ENCODE peak calls at places on chromosomes 4 and X, in five cellular contexts. K is trophoblast cell, P is H9, H is neuronal stem cell, F is HCT116. N is an unnamed sample.

GRCh38 chr4:37568494-37568893 is 117.7 kb downstream of the RELL1 start:
- DNase-seq in P (no peak), H (no peak), F (no peak), K (peak; percentile 40), N (no peak)

GRCh38 chr4:121330180-121330665 is 50.6 kb downstream of the QRFPR start:
- DNase-seq in P (no peak), F (no peak), K (no peak), H (no peak), N (no peak)

GRCh38 chr4:17646693-17647092 is 32.3 kb downstream of the MED28 start:
- DNase-seq in P (no peak), F (no peak), K (no peak), H (no peak), N (no peak)

GRCh38 chr4:22356996-22357596 is 158.8 kb downstream of the ADGRA3 start:
- DNase-seq in K (peak; percentile 7), H (no peak), F (no peak), P (no peak), N (peak; percentile 63)

GRCh38 chrX:22634751-22635150 is 362.0 kb downstream of the CBLL2 start:
- DNase-seq in F (no peak), P (no peak), K (peak; percentile 47), H (no peak), N (peak; percentile 25)

GRCh38 chr4:98728433-98728832 is 70.0 kb upstream of the TSPAN5 start:
- DNase-seq in H (no peak), F (no peak), K (peak; percentile 9), P (no peak), N (peak; percentile 46)

GRCh38 chr4:117326091-117326490 is 240.7 kb upstream of the TRAM1L1 start:
- DNase-seq in P (no peak), F (no peak), H (no peak), K (no peak), N (no peak)

GRCh38 chr4:70577220-70577927 is 14.7 kb upstream of the AMBN start:
- DNase-seq in K (no peak), P (no peak), H (no peak), F (no peak), N (no peak)

GRCh38 chr4:37693450-37694190 is 7.4 kb upstream of the RELL1 start:
- DNase-seq in K (peak; percentile 77), P (no peak), H (no peak), F (no peak), N (peak; percentile 61)

GRCh38 chrX:133335027-133335426 is 80.3 kb downstream of the GPC4 start:
- DNase-seq in K (peak; percentile 58), P (no peak), H (no peak), F (no peak), N (peak; percentile 68)

GRCh38 chrX:71067727-71068051 is 445 bp downstream of the SNX12 start:
- DNase-seq in F (no peak), H (no peak), K (peak; percentile 50), P (no peak), N (no peak)

GRCh38 chrX:139828830-139829229 is 104.0 kb downstream of the ATP11C start:
- DNase-seq in F (no peak), K (no peak), H (no peak), P (no peak), N (no peak)

GRCh38 chrX:139826065-139827044 is 106.5 kb downstream of the ATP11C start:
- DNase-seq in P (no peak), H (no peak), F (no peak), K (no peak), N (peak; percentile 30)

GRCh38 chrX:139825618-139826017 is 107.2 kb downstream of the ATP11C start:
- DNase-seq in P (no peak), H (no peak), F (no peak), K (no peak), N (no peak)

GRCh38 chrX:139831017-139831416 is 101.8 kb downstream of the ATP11C start:
- DNase-seq in P (no peak), F (no peak), K (no peak), H (no peak), N (no peak)

GRCh38 chrX:139828037-139828436 is 104.8 kb downstream of the ATP11C start:
- DNase-seq in H (no peak), P (no peak), K (no peak), F (no peak), N (no peak)
- H3K4me1 ChIP-seq in H (peaks cover 3% of the 10 kb centered on the region), P (peaks cover 10% of the 10 kb centered on the region), K (no peaks in the 10 kb centered on the region), F (peaks cover 4% of the 10 kb centered on the region), N (peaks cover 66% of the 10 kb centered on the region)

DNA sequence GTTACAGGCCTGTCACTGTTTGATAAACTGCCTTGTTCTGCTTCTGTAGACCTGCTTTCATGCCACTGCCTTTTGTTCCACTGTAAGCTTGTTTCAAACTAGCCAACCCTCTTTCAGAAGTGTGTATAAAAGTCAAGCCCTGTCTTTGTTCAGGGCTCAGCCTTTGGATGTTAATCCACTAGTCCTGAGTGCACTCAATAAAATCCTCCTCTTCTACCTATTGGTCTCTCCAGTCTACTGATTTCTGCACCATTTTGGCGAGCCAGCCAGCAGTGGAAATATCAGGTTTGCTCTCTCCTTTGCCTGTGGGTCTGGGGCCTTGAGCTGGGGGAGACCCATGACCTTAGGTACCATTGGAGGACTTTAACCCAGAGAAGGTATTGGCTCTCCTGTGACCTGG is 901.6 kb upstream of the NDST4 start:
- DNase-seq in H (no peak), F (no peak), K (no peak), P (no peak), N (no peak)
- H3K9me3 ChIP-seq in H (peaks cover 34% of the 10 kb centered on the region), F (peaks cover 10% of the 10 kb centered on the region), K (peaks cover 13% of the 10 kb centered on the region), P (peaks cover 46% of the 10 kb centered on the region), N (peaks cover 27% of the 10 kb centered on the region)

GRCh38 chrX:154804564-154804956 is 725 bp downstream of the MPP1 start:
- DNase-seq in F (no peak), K (peak; percentile 52), P (no peak), H (no peak), N (no peak)

GRCh38 chrX:154802838-154803410 is 2.4 kb downstream of the MPP1 start:
- DNase-seq in F (no peak), K (no peak), P (no peak), H (no peak), N (no peak)

GRCh38 chrX:154800508-154801207 is 4.6 kb downstream of the MPP1 start:
- DNase-seq in K (no peak), H (no peak), F (no peak), P (no peak), N (no peak)

GRCh38 chrX:154797006-154797405 is 8.3 kb downstream of the MPP1 start:
- DNase-seq in H (no peak), F (no peak), P (no peak), K (no peak), N (no peak)

GRCh38 chrX:154799554-154800348 is 5.5 kb downstream of the MPP1 start:
- DNase-seq in K (no peak), F (no peak), P (no peak), H (peak; percentile 55), N (no peak)
- H3K9ac ChIP-seq in K (no peak overlapping the region), F (no peak overlapping the region), P (no peak overlapping the region), H (no peak overlapping the region), N (no peak overlapping the region)

GRCh38 chr4:123406862-123407261 is 10.3 kb downstream of the SPRY1 start:
- DNase-seq in H (no peak), K (no peak), F (no peak), P (no peak), N (no peak)
- H3K4me1 ChIP-seq in H (peaks cover 39% of the 10 kb centered on the region), K (no peaks in the 10 kb centered on the region), F (no peaks in the 10 kb centered on the region), P (no peaks in the 10 kb centered on the region), N (peaks cover 74% of the 10 kb centered on the region)

GRCh38 chr4:161496-162284 is 37.4 kb downstream of the ZNF718 start:
- DNase-seq in P (no peak), K (no peak), F (no peak), H (no peak), N (no peak)
- H3K9me3 ChIP-seq in P (peaks cover 66% of the 10 kb centered on the region), K (peaks cover 6% of the 10 kb centered on the region), F (peaks cover 33% of the 10 kb centered on the region), H (peaks cover 89% of the 10 kb centered on the region), N (peaks cover 93% of the 10 kb centered on the region)

DNA sequence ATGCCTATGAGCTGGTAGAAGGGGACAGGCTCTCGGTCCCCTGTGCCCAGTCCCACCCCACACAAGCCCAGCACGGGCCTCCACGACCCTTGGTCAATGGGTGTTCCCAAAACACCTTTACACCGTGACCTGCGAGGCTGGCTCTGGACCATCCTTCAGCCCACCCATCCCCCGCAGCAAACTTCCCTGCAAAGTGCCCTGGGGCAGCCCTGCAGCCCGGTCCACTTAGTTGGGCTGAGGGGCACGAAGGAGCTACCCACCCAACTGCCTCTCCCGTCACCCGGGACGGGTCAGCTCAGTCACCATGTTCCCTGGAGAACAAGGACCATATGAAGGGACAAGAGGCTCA is 23.4 kb downstream of the WDR1 start:
- DNase-seq in K (no peak), H (no peak), F (no peak), P (no peak), N (no peak)
- H3K9ac ChIP-seq in K (no peak overlapping the region), H (peak overlapping the region; percentile 46), F (no peak overlapping the region), P (no peak overlapping the region), N (peak overlapping the region; percentile 30)

DNA sequence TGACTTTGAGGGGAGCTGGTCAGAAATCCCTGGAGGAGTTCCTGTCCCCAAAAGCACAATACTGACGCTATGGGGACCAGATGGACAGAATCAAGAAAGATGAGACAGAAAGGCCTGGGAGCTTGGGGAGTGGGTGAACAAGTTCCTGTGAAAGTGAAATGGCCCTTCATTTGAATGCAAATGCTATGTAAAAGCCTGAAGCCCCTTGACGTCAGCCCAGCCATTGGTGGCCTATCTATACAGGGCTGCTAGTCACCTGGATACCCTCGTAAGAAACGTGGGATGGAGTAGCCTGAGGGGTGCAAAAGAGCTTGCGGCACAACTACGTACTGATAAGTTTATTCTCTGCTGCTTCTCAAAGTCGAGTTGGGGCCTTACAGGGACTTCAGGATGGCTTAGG is at the start of gene CDX4:
- DNase-seq in P (peak; percentile 57), K (no peak), H (no peak), F (no peak), N (no peak)
- H3K4me1 ChIP-seq in P (no peaks in the 10 kb centered on the region), K (no peaks in the 10 kb centered on the region), H (no peaks in the 10 kb centered on the region), F (no peaks in the 10 kb centered on the region), N (no peaks in the 10 kb centered on the region)

GRCh38 chr4:186494496-186494895 is 60.9 kb downstream of the MTNR1A start:
- DNase-seq in H (no peak), F (no peak), K (no peak), P (no peak), N (no peak)
- H3K9me3 ChIP-seq in H (no peaks in the 10 kb centered on the region), F (peaks cover 5% of the 10 kb centered on the region), K (peaks cover 21% of the 10 kb centered on the region), P (peaks cover 9% of the 10 kb centered on the region), N (peaks cover 23% of the 10 kb centered on the region)

N was measured in adipocyte.